ENCODE peak calls at places on chromosomes 1 and 21, in nine cellular contexts. One of them, this sample, is unnamed.

GRCh38 chr1:22645936-22646335 is 2.5 kb downstream of the C1QC start:
- DNase-seq in adrenal gland: peak
- DNase-seq in pulmonary artery endothelial cell: no peak
- DNase-seq in tibial artery: peak
- DNase-seq in activated T-cell treated with anti-CD3 and anti-CD28 coated beads for 1 hour: no peak
- DNase-seq in stimulated activated CD4-positive, alpha-beta T cell treated with anti-CD3 and anti-CD28 coated beads, Interleukin-2, amount 100 ng/mL, for 24 hours: no peak
- DNase-seq in kidney: no peak
- DNase-seq in HFFc6: no peak
- DNase-seq in activated CD4-positive, alpha-beta T cell treated with anti-CD3 and anti-CD28 coated beads, Interleukin-2, amount 50 U/mL, for 24 hours: no peak
- DNase-seq in this sample: no peak

GRCh38 chr1:9763914-9764313 is 59.9 kb downstream of the CLSTN1 start:
- DNase-seq in adrenal gland: no peak
- DNase-seq in HFFc6: no peak
- DNase-seq in stimulated activated CD4-positive, alpha-beta T cell treated with anti-CD3 and anti-CD28 coated beads, Interleukin-2, amount 100 ng/mL, for 24 hours: no peak
- DNase-seq in kidney: no peak
- DNase-seq in tibial artery: no peak
- DNase-seq in pulmonary artery endothelial cell: no peak
- DNase-seq in activated T-cell treated with anti-CD3 and anti-CD28 coated beads for 1 hour: no peak
- DNase-seq in activated CD4-positive, alpha-beta T cell treated with anti-CD3 and anti-CD28 coated beads, Interleukin-2, amount 50 U/mL, for 24 hours: no peak
- DNase-seq in this sample: no peak

GRCh38 chr21:36321325-36322082 is 1.5 kb downstream of the MORC3 start:
- DNase-seq in pulmonary artery endothelial cell: no peak
- DNase-seq in HFFc6: no peak
- DNase-seq in stimulated activated CD4-positive, alpha-beta T cell treated with anti-CD3 and anti-CD28 coated beads, Interleukin-2, amount 100 ng/mL, for 24 hours: no peak
- DNase-seq in tibial artery: no peak
- DNase-seq in activated T-cell treated with anti-CD3 and anti-CD28 coated beads for 1 hour: no peak
- DNase-seq in activated CD4-positive, alpha-beta T cell treated with anti-CD3 and anti-CD28 coated beads, Interleukin-2, amount 50 U/mL, for 24 hours: no peak
- DNase-seq in adrenal gland: no peak
- DNase-seq in kidney: no peak
- DNase-seq in this sample: peak

GRCh38 chr1:201145816-201146215 is 8.5 kb downstream of the TMEM9 start:
- DNase-seq in pulmonary artery endothelial cell: no peak
- DNase-seq in stimulated activated CD4-positive, alpha-beta T cell treated with anti-CD3 and anti-CD28 coated beads, Interleukin-2, amount 100 ng/mL, for 24 hours: no peak
- DNase-seq in HFFc6: no peak
- DNase-seq in tibial artery: no peak
- DNase-seq in kidney: peak
- DNase-seq in activated CD4-positive, alpha-beta T cell treated with anti-CD3 and anti-CD28 coated beads, Interleukin-2, amount 50 U/mL, for 24 hours: no peak
- DNase-seq in activated T-cell treated with anti-CD3 and anti-CD28 coated beads for 1 hour: no peak
- DNase-seq in adrenal gland: no peak
- DNase-seq in this sample: no peak

GRCh38 chr1:79497193-79497773 is 490.8 kb upstream of the ADGRL4 start:
- DNase-seq in HFFc6: peak
- DNase-seq in pulmonary artery endothelial cell: peak
- DNase-seq in activated T-cell treated with anti-CD3 and anti-CD28 coated beads for 1 hour: no peak
- DNase-seq in adrenal gland: no peak
- DNase-seq in stimulated activated CD4-positive, alpha-beta T cell treated with anti-CD3 and anti-CD28 coated beads, Interleukin-2, amount 100 ng/mL, for 24 hours: no peak
- DNase-seq in tibial artery: no peak
- DNase-seq in activated CD4-positive, alpha-beta T cell treated with anti-CD3 and anti-CD28 coated beads, Interleukin-2, amount 50 U/mL, for 24 hours: no peak
- DNase-seq in kidney: no peak
- DNase-seq in this sample: peak

GRCh38 chr1:10633416-10633815 is 158.7 kb downstream of the PEX14 start:
- DNase-seq in tibial artery: no peak
- DNase-seq in pulmonary artery endothelial cell: no peak
- DNase-seq in activated CD4-positive, alpha-beta T cell treated with anti-CD3 and anti-CD28 coated beads, Interleukin-2, amount 50 U/mL, for 24 hours: no peak
- DNase-seq in stimulated activated CD4-positive, alpha-beta T cell treated with anti-CD3 and anti-CD28 coated beads, Interleukin-2, amount 100 ng/mL, for 24 hours: no peak
- DNase-seq in kidney: peak
- DNase-seq in activated T-cell treated with anti-CD3 and anti-CD28 coated beads for 1 hour: no peak
- DNase-seq in adrenal gland: no peak
- DNase-seq in HFFc6: no peak
- DNase-seq in this sample: no peak

GRCh38 chr1:152461544-152461943 is 47.5 kb upstream of the CRNN start:
- DNase-seq in stimulated activated CD4-positive, alpha-beta T cell treated with anti-CD3 and anti-CD28 coated beads, Interleukin-2, amount 100 ng/mL, for 24 hours: peak
- DNase-seq in adrenal gland: peak
- DNase-seq in pulmonary artery endothelial cell: peak
- DNase-seq in activated CD4-positive, alpha-beta T cell treated with anti-CD3 and anti-CD28 coated beads, Interleukin-2, amount 50 U/mL, for 24 hours: peak
- DNase-seq in kidney: no peak
- DNase-seq in tibial artery: no peak
- DNase-seq in activated T-cell treated with anti-CD3 and anti-CD28 coated beads for 1 hour: peak
- DNase-seq in HFFc6: peak
- DNase-seq in this sample: peak

GRCh38 chr1:174795806-174796205 is 203.9 kb upstream of the CACYBP start:
- DNase-seq in HFFc6: peak
- DNase-seq in tibial artery: no peak
- DNase-seq in kidney: no peak
- DNase-seq in pulmonary artery endothelial cell: no peak
- DNase-seq in stimulated activated CD4-positive, alpha-beta T cell treated with anti-CD3 and anti-CD28 coated beads, Interleukin-2, amount 100 ng/mL, for 24 hours: no peak
- DNase-seq in adrenal gland: no peak
- DNase-seq in activated CD4-positive, alpha-beta T cell treated with anti-CD3 and anti-CD28 coated beads, Interleukin-2, amount 50 U/mL, for 24 hours: no peak
- DNase-seq in activated T-cell treated with anti-CD3 and anti-CD28 coated beads for 1 hour: no peak
- DNase-seq in this sample: no peak

GRCh38 chr1:53203466-53203865 is 6.8 kb downstream of the CPT2 start:
- DNase-seq in kidney: no peak
- DNase-seq in stimulated activated CD4-positive, alpha-beta T cell treated with anti-CD3 and anti-CD28 coated beads, Interleukin-2, amount 100 ng/mL, for 24 hours: no peak
- DNase-seq in activated T-cell treated with anti-CD3 and anti-CD28 coated beads for 1 hour: no peak
- DNase-seq in adrenal gland: no peak
- DNase-seq in activated CD4-positive, alpha-beta T cell treated with anti-CD3 and anti-CD28 coated beads, Interleukin-2, amount 50 U/mL, for 24 hours: no peak
- DNase-seq in HFFc6: no peak
- DNase-seq in pulmonary artery endothelial cell: no peak
- DNase-seq in tibial artery: no peak
- DNase-seq in this sample: no peak

GRCh38 chr1:197096137-197096536 is 29.1 kb upstream of the F13B start:
- DNase-seq in activated T-cell treated with anti-CD3 and anti-CD28 coated beads for 1 hour: no peak
- DNase-seq in activated CD4-positive, alpha-beta T cell treated with anti-CD3 and anti-CD28 coated beads, Interleukin-2, amount 50 U/mL, for 24 hours: no peak
- DNase-seq in kidney: no peak
- DNase-seq in stimulated activated CD4-positive, alpha-beta T cell treated with anti-CD3 and anti-CD28 coated beads, Interleukin-2, amount 100 ng/mL, for 24 hours: no peak
- DNase-seq in HFFc6: no peak
- DNase-seq in pulmonary artery endothelial cell: no peak
- DNase-seq in adrenal gland: no peak
- DNase-seq in tibial artery: no peak
- DNase-seq in this sample: no peak

GRCh38 chr1:56389813-56390539 is 189.4 kb downstream of the PLPP3 start:
- DNase-seq in activated T-cell treated with anti-CD3 and anti-CD28 coated beads for 1 hour: no peak
- DNase-seq in pulmonary artery endothelial cell: no peak
- DNase-seq in HFFc6: no peak
- DNase-seq in activated CD4-positive, alpha-beta T cell treated with anti-CD3 and anti-CD28 coated beads, Interleukin-2, amount 50 U/mL, for 24 hours: no peak
- DNase-seq in stimulated activated CD4-positive, alpha-beta T cell treated with anti-CD3 and anti-CD28 coated beads, Interleukin-2, amount 100 ng/mL, for 24 hours: no peak
- DNase-seq in kidney: no peak
- DNase-seq in tibial artery: no peak
- DNase-seq in adrenal gland: no peak
- DNase-seq in this sample: no peak

GRCh38 chr1:94698759-94699502 is 121.2 kb upstream of the SLC44A3 start:
- DNase-seq in tibial artery: no peak
- DNase-seq in activated T-cell treated with anti-CD3 and anti-CD28 coated beads for 1 hour: no peak
- DNase-seq in HFFc6: peak
- DNase-seq in activated CD4-positive, alpha-beta T cell treated with anti-CD3 and anti-CD28 coated beads, Interleukin-2, amount 50 U/mL, for 24 hours: no peak
- DNase-seq in stimulated activated CD4-positive, alpha-beta T cell treated with anti-CD3 and anti-CD28 coated beads, Interleukin-2, amount 100 ng/mL, for 24 hours: no peak
- DNase-seq in adrenal gland: peak
- DNase-seq in kidney: no peak
- DNase-seq in pulmonary artery endothelial cell: no peak
- DNase-seq in this sample: peak

GRCh38 chr21:26389971-26390641 is 183.0 kb downstream of the CYYR1 start:
- DNase-seq in kidney: no peak
- DNase-seq in HFFc6: peak
- DNase-seq in adrenal gland: no peak
- DNase-seq in stimulated activated CD4-positive, alpha-beta T cell treated with anti-CD3 and anti-CD28 coated beads, Interleukin-2, amount 100 ng/mL, for 24 hours: no peak
- DNase-seq in pulmonary artery endothelial cell: no peak
- DNase-seq in activated T-cell treated with anti-CD3 and anti-CD28 coated beads for 1 hour: no peak
- DNase-seq in tibial artery: no peak
- DNase-seq in activated CD4-positive, alpha-beta T cell treated with anti-CD3 and anti-CD28 coated beads, Interleukin-2, amount 50 U/mL, for 24 hours: no peak
- DNase-seq in this sample: no peak

GRCh38 chr1:235527196-235527814 is 23.1 kb upstream of the B3GALNT2 start:
- DNase-seq in adrenal gland: no peak
- DNase-seq in activated CD4-positive, alpha-beta T cell treated with anti-CD3 and anti-CD28 coated beads, Interleukin-2, amount 50 U/mL, for 24 hours: no peak
- DNase-seq in tibial artery: no peak
- DNase-seq in kidney: no peak
- DNase-seq in pulmonary artery endothelial cell: no peak
- DNase-seq in HFFc6: no peak
- DNase-seq in stimulated activated CD4-positive, alpha-beta T cell treated with anti-CD3 and anti-CD28 coated beads, Interleukin-2, amount 100 ng/mL, for 24 hours: no peak
- DNase-seq in activated T-cell treated with anti-CD3 and anti-CD28 coated beads for 1 hour: no peak
- DNase-seq in this sample: peak

GRCh38 chr1:44723064-44723463 is 7.9 kb downstream of the RNU5D-1 start:
- DNase-seq in kidney: no peak
- DNase-seq in stimulated activated CD4-positive, alpha-beta T cell treated with anti-CD3 and anti-CD28 coated beads, Interleukin-2, amount 100 ng/mL, for 24 hours: peak
- DNase-seq in adrenal gland: no peak
- DNase-seq in HFFc6: no peak
- DNase-seq in tibial artery: no peak
- DNase-seq in activated T-cell treated with anti-CD3 and anti-CD28 coated beads for 1 hour: no peak
- DNase-seq in activated CD4-positive, alpha-beta T cell treated with anti-CD3 and anti-CD28 coated beads, Interleukin-2, amount 50 U/mL, for 24 hours: no peak
- DNase-seq in pulmonary artery endothelial cell: no peak
- DNase-seq in this sample: no peak

GRCh38 chr1:231188768-231189167 is 26.9 kb downstream of the TRIM67 start:
- DNase-seq in activated CD4-positive, alpha-beta T cell treated with anti-CD3 and anti-CD28 coated beads, Interleukin-2, amount 50 U/mL, for 24 hours: no peak
- DNase-seq in kidney: no peak
- DNase-seq in activated T-cell treated with anti-CD3 and anti-CD28 coated beads for 1 hour: no peak
- DNase-seq in tibial artery: no peak
- DNase-seq in HFFc6: no peak
- DNase-seq in adrenal gland: no peak
- DNase-seq in pulmonary artery endothelial cell: no peak
- DNase-seq in stimulated activated CD4-positive, alpha-beta T cell treated with anti-CD3 and anti-CD28 coated beads, Interleukin-2, amount 100 ng/mL, for 24 hours: no peak
- DNase-seq in this sample: no peak

GRCh38 chr1:70153739-70154138 is 51.6 kb downstream of the LRRC40 start:
- DNase-seq in HFFc6: no peak
- DNase-seq in kidney: no peak
- DNase-seq in activated CD4-positive, alpha-beta T cell treated with anti-CD3 and anti-CD28 coated beads, Interleukin-2, amount 50 U/mL, for 24 hours: no peak
- DNase-seq in activated T-cell treated with anti-CD3 and anti-CD28 coated beads for 1 hour: no peak
- DNase-seq in tibial artery: no peak
- DNase-seq in pulmonary artery endothelial cell: no peak
- DNase-seq in adrenal gland: no peak
- DNase-seq in stimulated activated CD4-positive, alpha-beta T cell treated with anti-CD3 and anti-CD28 coated beads, Interleukin-2, amount 100 ng/mL, for 24 hours: no peak
- DNase-seq in this sample: no peak

GRCh38 chr1:227889863-227890405 is 57.8 kb downstream of the WNT9A start:
- DNase-seq in tibial artery: no peak
- DNase-seq in kidney: peak
- DNase-seq in HFFc6: no peak
- DNase-seq in adrenal gland: peak
- DNase-seq in stimulated activated CD4-positive, alpha-beta T cell treated with anti-CD3 and anti-CD28 coated beads, Interleukin-2, amount 100 ng/mL, for 24 hours: no peak
- DNase-seq in pulmonary artery endothelial cell: no peak
- DNase-seq in activated T-cell treated with anti-CD3 and anti-CD28 coated beads for 1 hour: no peak
- DNase-seq in activated CD4-positive, alpha-beta T cell treated with anti-CD3 and anti-CD28 coated beads, Interleukin-2, amount 50 U/mL, for 24 hours: no peak
- DNase-seq in this sample: no peak

GRCh38 chr1:99539131-99539530 is 106.8 kb upstream of the PALMD start:
- DNase-seq in HFFc6: no peak
- DNase-seq in adrenal gland: no peak
- DNase-seq in stimulated activated CD4-positive, alpha-beta T cell treated with anti-CD3 and anti-CD28 coated beads, Interleukin-2, amount 100 ng/mL, for 24 hours: no peak
- DNase-seq in tibial artery: no peak
- DNase-seq in activated CD4-positive, alpha-beta T cell treated with anti-CD3 and anti-CD28 coated beads, Interleukin-2, amount 50 U/mL, for 24 hours: no peak
- DNase-seq in kidney: no peak
- DNase-seq in activated T-cell treated with anti-CD3 and anti-CD28 coated beads for 1 hour: no peak
- DNase-seq in pulmonary artery endothelial cell: no peak
- DNase-seq in this sample: no peak

GRCh38 chr1:15848143-15848928 is 829 bp downstream of the SPEN start:
- DNase-seq in activated CD4-positive, alpha-beta T cell treated with anti-CD3 and anti-CD28 coated beads, Interleukin-2, amount 50 U/mL, for 24 hours: peak
- DNase-seq in tibial artery: no peak
- DNase-seq in HFFc6: no peak
- DNase-seq in adrenal gland: peak
- DNase-seq in pulmonary artery endothelial cell: no peak
- DNase-seq in kidney: peak
- DNase-seq in activated T-cell treated with anti-CD3 and anti-CD28 coated beads for 1 hour: peak
- DNase-seq in stimulated activated CD4-positive, alpha-beta T cell treated with anti-CD3 and anti-CD28 coated beads, Interleukin-2, amount 100 ng/mL, for 24 hours: peak
- DNase-seq in this sample: peak

GRCh38 chr1:213138892-213139291 is 87.9 kb downstream of the RPS6KC1 start:
- DNase-seq in adrenal gland: no peak
- DNase-seq in pulmonary artery endothelial cell: no peak
- DNase-seq in stimulated activated CD4-positive, alpha-beta T cell treated with anti-CD3 and anti-CD28 coated beads, Interleukin-2, amount 100 ng/mL, for 24 hours: no peak
- DNase-seq in activated T-cell treated with anti-CD3 and anti-CD28 coated beads for 1 hour: no peak
- DNase-seq in kidney: no peak
- DNase-seq in HFFc6: peak
- DNase-seq in tibial artery: no peak
- DNase-seq in activated CD4-positive, alpha-beta T cell treated with anti-CD3 and anti-CD28 coated beads, Interleukin-2, amount 50 U/mL, for 24 hours: no peak
- DNase-seq in this sample: no peak

GRCh38 chr21:33562389-33562788 is 19.6 kb downstream of the SON start:
- DNase-seq in kidney: no peak
- DNase-seq in adrenal gland: no peak
- DNase-seq in tibial artery: no peak
- DNase-seq in activated CD4-positive, alpha-beta T cell treated with anti-CD3 and anti-CD28 coated beads, Interleukin-2, amount 50 U/mL, for 24 hours: no peak
- DNase-seq in stimulated activated CD4-positive, alpha-beta T cell treated with anti-CD3 and anti-CD28 coated beads, Interleukin-2, amount 100 ng/mL, for 24 hours: no peak
- DNase-seq in pulmonary artery endothelial cell: no peak
- DNase-seq in activated T-cell treated with anti-CD3 and anti-CD28 coated beads for 1 hour: no peak
- DNase-seq in HFFc6: no peak
- DNase-seq in this sample: no peak

GRCh38 chr1:121522061-121522759 is 337.4 kb downstream of the SRGAP2C start:
- DNase-seq in pulmonary artery endothelial cell: no peak
- DNase-seq in stimulated activated CD4-positive, alpha-beta T cell treated with anti-CD3 and anti-CD28 coated beads, Interleukin-2, amount 100 ng/mL, for 24 hours: no peak
- DNase-seq in adrenal gland: no peak
- DNase-seq in kidney: peak
- DNase-seq in HFFc6: no peak
- DNase-seq in activated T-cell treated with anti-CD3 and anti-CD28 coated beads for 1 hour: no peak
- DNase-seq in tibial artery: no peak
- DNase-seq in activated CD4-positive, alpha-beta T cell treated with anti-CD3 and anti-CD28 coated beads, Interleukin-2, amount 50 U/mL, for 24 hours: no peak
- DNase-seq in this sample: no peak

GRCh38 chr21:39016740-39017315 is 166.4 kb downstream of the PSMG1 start:
- DNase-seq in activated T-cell treated with anti-CD3 and anti-CD28 coated beads for 1 hour: no peak
- DNase-seq in pulmonary artery endothelial cell: no peak
- DNase-seq in stimulated activated CD4-positive, alpha-beta T cell treated with anti-CD3 and anti-CD28 coated beads, Interleukin-2, amount 100 ng/mL, for 24 hours: no peak
- DNase-seq in tibial artery: peak
- DNase-seq in adrenal gland: no peak
- DNase-seq in kidney: no peak
- DNase-seq in activated CD4-positive, alpha-beta T cell treated with anti-CD3 and anti-CD28 coated beads, Interleukin-2, amount 50 U/mL, for 24 hours: no peak
- DNase-seq in HFFc6: no peak
- DNase-seq in this sample: no peak

GRCh38 chr1:202625416-202626360 is 84.6 kb downstream of the SYT2 start:
- DNase-seq in activated CD4-positive, alpha-beta T cell treated with anti-CD3 and anti-CD28 coated beads, Interleukin-2, amount 50 U/mL, for 24 hours: no peak
- DNase-seq in adrenal gland: peak
- DNase-seq in kidney: peak
- DNase-seq in HFFc6: peak
- DNase-seq in pulmonary artery endothelial cell: peak
- DNase-seq in activated T-cell treated with anti-CD3 and anti-CD28 coated beads for 1 hour: peak
- DNase-seq in tibial artery: peak
- DNase-seq in stimulated activated CD4-positive, alpha-beta T cell treated with anti-CD3 and anti-CD28 coated beads, Interleukin-2, amount 100 ng/mL, for 24 hours: peak
- DNase-seq in this sample: peak

GRCh38 chr1:109910123-109910962 is at the start of gene CSF1:
- DNase-seq in adrenal gland: peak
- DNase-seq in kidney: peak
- DNase-seq in HFFc6: peak
- DNase-seq in activated CD4-positive, alpha-beta T cell treated with anti-CD3 and anti-CD28 coated beads, Interleukin-2, amount 50 U/mL, for 24 hours: peak
- DNase-seq in pulmonary artery endothelial cell: no peak
- DNase-seq in tibial artery: peak
- DNase-seq in activated T-cell treated with anti-CD3 and anti-CD28 coated beads for 1 hour: peak
- DNase-seq in stimulated activated CD4-positive, alpha-beta T cell treated with anti-CD3 and anti-CD28 coated beads, Interleukin-2, amount 100 ng/mL, for 24 hours: peak
- DNase-seq in this sample: peak

GRCh38 chr1:168379110-168379860 is 98.6 kb downstream of the TBX19 start:
- DNase-seq in activated CD4-positive, alpha-beta T cell treated with anti-CD3 and anti-CD28 coated beads, Interleukin-2, amount 50 U/mL, for 24 hours: no peak
- DNase-seq in HFFc6: no peak
- DNase-seq in stimulated activated CD4-positive, alpha-beta T cell treated with anti-CD3 and anti-CD28 coated beads, Interleukin-2, amount 100 ng/mL, for 24 hours: no peak
- DNase-seq in activated T-cell treated with anti-CD3 and anti-CD28 coated beads for 1 hour: no peak
- DNase-seq in pulmonary artery endothelial cell: no peak
- DNase-seq in kidney: no peak
- DNase-seq in tibial artery: no peak
- DNase-seq in adrenal gland: no peak
- DNase-seq in this sample: no peak